ENCODE peak calls at places on chromosomes 13 and 19, in nine cellular contexts. N is amygdala, V is EL, W is astrocyte of the spinal cord, Q is NCI-H446 treated with DMSO at 0.1 percent for 48 hours, X is tibial nerve, A is LoVo, T is right lobe of liver, K is frontal cortex. P is an unnamed sample.

GRCh38 chr13:26707122-26708006 is 53.2 kb downstream of the GPR12 start:
- DNase-seq in V (peak), K (peak), X (peak), Q (peak), W (peak), N (peak), T (no peak), A (peak), P (no peak)

GRCh38 chr19:51256053-51256682 is 5.3 kb downstream of the SIGLECL1 start:
- DNase-seq in K (no peak), T (no peak), X (no peak), N (no peak), Q (no peak), V (no peak), W (no peak), A (no peak), P (no peak)

GRCh38 chr19:44882063-44882462 is 9.0 kb upstream of the TOMM40 start:
- DNase-seq in T (no peak), N (no peak), X (no peak), Q (no peak), V (no peak), K (no peak), A (no peak), W (no peak), P (no peak)

GRCh38 chr19:11273989-11274388 is 11.7 kb upstream of the DOCK6 start:
- DNase-seq in N (no peak), X (no peak), K (no peak), A (no peak), V (no peak), W (no peak), T (no peak), Q (no peak), P (no peak)

GRCh38 chr13:85095887-85096286 is 703.3 kb downstream of the SLITRK6 start:
- DNase-seq in X (no peak), V (no peak), K (no peak), T (no peak), A (no peak), N (no peak), W (no peak), Q (no peak), P (no peak)

GRCh38 chr19:46426506-46427162 is 2.1 kb downstream of the PNMA8C start:
- DNase-seq in V (peak), K (peak), X (peak), A (peak), T (peak), Q (no peak), N (peak), W (peak), P (peak)

GRCh38 chr13:32408296-32408998 is 19.5 kb downstream of the N4BP2L1 start:
- DNase-seq in Q (no peak), N (no peak), W (no peak), X (no peak), V (no peak), T (no peak), K (no peak), A (no peak), P (no peak)

GRCh38 chr13:73717632-73718031 is 416.6 kb downstream of the KLF12 start:
- DNase-seq in A (peak), N (no peak), V (peak), W (peak), K (no peak), Q (no peak), T (no peak), X (no peak), P (no peak)

GRCh38 chr19:14090509-14091085 is at the start of gene SAMD1:
- DNase-seq in T (peak), W (peak), Q (peak), V (peak), X (peak), N (peak), A (peak), K (peak), P (peak)

GRCh38 chr13:45055902-45056648 is 64.2 kb upstream of the GTF2F2 start:
- DNase-seq in X (peak), T (no peak), V (peak), A (peak), Q (no peak), W (peak), N (peak), K (no peak), P (no peak)

GRCh38 chr19:50024719-50025021 is 502 bp downstream of the VRK3 start:
- DNase-seq in A (no peak), K (no peak), W (no peak), T (no peak), V (no peak), N (no peak), X (no peak), Q (no peak), P (no peak)

GRCh38 chr13:110339975-110340550 is 33.0 kb downstream of the COL4A2 start:
- DNase-seq in T (no peak), W (no peak), N (no peak), Q (no peak), A (no peak), V (no peak), K (no peak), X (no peak), P (no peak)

GRCh38 chr13:51804295-51805172 is 571 bp upstream of the DHRS12 start:
- DNase-seq in A (no peak), V (no peak), X (peak), T (no peak), Q (no peak), K (no peak), N (peak), W (no peak), P (no peak)

GRCh38 chr19:49113762-49114629 is at the start of gene LIN7B:
- DNase-seq in X (no peak), Q (peak), T (no peak), K (peak), N (peak), W (peak), V (peak), A (peak), P (peak)

GRCh38 chr13:29934531-29935308 is 84.3 kb upstream of the UBL3 start:
- DNase-seq in N (no peak), Q (no peak), W (no peak), V (no peak), T (no peak), A (no peak), K (no peak), X (no peak), P (no peak)

GRCh38 chr13:43113603-43114002 is 90.2 kb downstream of the DNAJC15 start:
- DNase-seq in W (no peak), N (no peak), A (no peak), X (no peak), Q (no peak), V (no peak), K (no peak), T (no peak), P (no peak)

GRCh38 chr19:6551607-6552450 is 21.0 kb downstream of the TNFSF9 start:
- DNase-seq in A (no peak), V (no peak), K (no peak), Q (no peak), X (no peak), W (no peak), N (no peak), T (no peak), P (no peak)

GRCh38 chr19:30791116-30791515 is 418.9 kb downstream of the ZNF536 start:
- DNase-seq in K (no peak), N (no peak), Q (no peak), W (no peak), T (no peak), V (no peak), A (no peak), X (peak), P (no peak)

GRCh38 chr19:49132974-49133609 is 13.7 kb downstream of the PPFIA3 start:
- DNase-seq in A (no peak), X (no peak), V (no peak), Q (no peak), N (no peak), K (no peak), W (no peak), T (no peak), P (no peak)

P was measured in pancreas.